ENCODE peak calls at places on chromosome X, in nine cellular contexts. One of them, this sample, is unnamed.
A peak's percentile ranks its signal among the peaks of the same experiment; 100 is the strongest.

GRCh38 chrX:43882294-43882681 is at the start of gene MAOB:
- DNase-seq in CD8-positive, alpha-beta memory T cell: no peak
- DNase-seq in heart right ventricle: peak; percentile 62
- DNase-seq in activated B cell treated with CpG ODN at 0.5 μM for 24 hours: no peak
- DNase-seq in naive thymus-derived CD8-positive, alpha-beta T cell: peak; percentile 18
- DNase-seq in activated CD8-positive, alpha-beta memory T cell treated with anti-CD3 and anti-CD28 coated beads for 48 hours: no peak
- DNase-seq in breast epithelium: no peak
- DNase-seq in M059J: peak; percentile 19
- DNase-seq in NCI-H2081: no peak
- DNase-seq in this sample: no peak

GRCh38 chrX:136195247-136195646 is 47.9 kb downstream of the FHL1 start:
- DNase-seq in activated B cell treated with CpG ODN at 0.5 μM for 24 hours: no peak
- DNase-seq in breast epithelium: no peak
- DNase-seq in naive thymus-derived CD8-positive, alpha-beta T cell: no peak
- DNase-seq in M059J: no peak
- DNase-seq in CD8-positive, alpha-beta memory T cell: no peak
- DNase-seq in NCI-H2081: no peak
- DNase-seq in activated CD8-positive, alpha-beta memory T cell treated with anti-CD3 and anti-CD28 coated beads for 48 hours: no peak
- DNase-seq in heart right ventricle: no peak
- DNase-seq in this sample: no peak

GRCh38 chrX:75957107-75957610 is 172.1 kb upstream of the MAGEE2 start:
- DNase-seq in CD8-positive, alpha-beta memory T cell: no peak
- DNase-seq in breast epithelium: no peak
- DNase-seq in naive thymus-derived CD8-positive, alpha-beta T cell: no peak
- DNase-seq in activated CD8-positive, alpha-beta memory T cell treated with anti-CD3 and anti-CD28 coated beads for 48 hours: no peak
- DNase-seq in NCI-H2081: no peak
- DNase-seq in activated B cell treated with CpG ODN at 0.5 μM for 24 hours: no peak
- DNase-seq in heart right ventricle: no peak
- DNase-seq in M059J: no peak
- DNase-seq in this sample: no peak

GRCh38 chrX:37958493-37959211 is 47.7 kb upstream of the SYTL5 start:
- DNase-seq in CD8-positive, alpha-beta memory T cell: no peak
- DNase-seq in M059J: peak; percentile 65
- DNase-seq in activated CD8-positive, alpha-beta memory T cell treated with anti-CD3 and anti-CD28 coated beads for 48 hours: no peak
- DNase-seq in breast epithelium: no peak
- DNase-seq in naive thymus-derived CD8-positive, alpha-beta T cell: no peak
- DNase-seq in heart right ventricle: no peak
- DNase-seq in NCI-H2081: no peak
- DNase-seq in activated B cell treated with CpG ODN at 0.5 μM for 24 hours: no peak
- DNase-seq in this sample: no peak

GRCh38 chrX:151694661-151695582 is at the start of gene PRRG3:
- DNase-seq in naive thymus-derived CD8-positive, alpha-beta T cell: no peak
- DNase-seq in activated CD8-positive, alpha-beta memory T cell treated with anti-CD3 and anti-CD28 coated beads for 48 hours: no peak
- DNase-seq in NCI-H2081: no peak
- DNase-seq in breast epithelium: no peak
- DNase-seq in heart right ventricle: peak; percentile 24
- DNase-seq in M059J: no peak
- DNase-seq in activated B cell treated with CpG ODN at 0.5 μM for 24 hours: no peak
- DNase-seq in CD8-positive, alpha-beta memory T cell: no peak
- DNase-seq in this sample: no peak

GRCh38 chrX:6266041-6266440 is 37.4 kb upstream of the NLGN4X start:
- DNase-seq in M059J: no peak
- DNase-seq in activated B cell treated with CpG ODN at 0.5 μM for 24 hours: no peak
- DNase-seq in breast epithelium: no peak
- DNase-seq in NCI-H2081: no peak
- DNase-seq in activated CD8-positive, alpha-beta memory T cell treated with anti-CD3 and anti-CD28 coated beads for 48 hours: no peak
- DNase-seq in CD8-positive, alpha-beta memory T cell: no peak
- DNase-seq in naive thymus-derived CD8-positive, alpha-beta T cell: no peak
- DNase-seq in heart right ventricle: no peak
- DNase-seq in this sample: no peak

GRCh38 chrX:16882702-16883486 is 12.7 kb upstream of the RBBP7 start:
- DNase-seq in CD8-positive, alpha-beta memory T cell: peak; percentile 76
- DNase-seq in M059J: peak; percentile 68
- DNase-seq in breast epithelium: peak; percentile 53
- DNase-seq in naive thymus-derived CD8-positive, alpha-beta T cell: peak; percentile 63
- DNase-seq in activated CD8-positive, alpha-beta memory T cell treated with anti-CD3 and anti-CD28 coated beads for 48 hours: peak; percentile 28
- DNase-seq in activated B cell treated with CpG ODN at 0.5 μM for 24 hours: peak; percentile 47
- DNase-seq in heart right ventricle: peak; percentile 55
- DNase-seq in NCI-H2081: peak; percentile 88
- DNase-seq in this sample: peak; percentile 56

GRCh38 chrX:129632443-129632842 is 22.3 kb downstream of the APLN start:
- DNase-seq in breast epithelium: no peak
- DNase-seq in naive thymus-derived CD8-positive, alpha-beta T cell: no peak
- DNase-seq in CD8-positive, alpha-beta memory T cell: no peak
- DNase-seq in activated B cell treated with CpG ODN at 0.5 μM for 24 hours: no peak
- DNase-seq in heart right ventricle: no peak
- DNase-seq in NCI-H2081: no peak
- DNase-seq in M059J: peak; percentile 33
- DNase-seq in activated CD8-positive, alpha-beta memory T cell treated with anti-CD3 and anti-CD28 coated beads for 48 hours: no peak
- DNase-seq in this sample: no peak

GRCh38 chrX:21996872-21997271 is 35.3 kb upstream of the PHEX start:
- DNase-seq in CD8-positive, alpha-beta memory T cell: no peak
- DNase-seq in naive thymus-derived CD8-positive, alpha-beta T cell: no peak
- DNase-seq in breast epithelium: no peak
- DNase-seq in activated CD8-positive, alpha-beta memory T cell treated with anti-CD3 and anti-CD28 coated beads for 48 hours: no peak
- DNase-seq in heart right ventricle: no peak
- DNase-seq in M059J: no peak
- DNase-seq in activated B cell treated with CpG ODN at 0.5 μM for 24 hours: no peak
- DNase-seq in NCI-H2081: no peak
- DNase-seq in this sample: no peak

GRCh38 chrX:7316280-7316679 is 168.3 kb upstream of the PUDP start:
- DNase-seq in activated B cell treated with CpG ODN at 0.5 μM for 24 hours: no peak
- DNase-seq in heart right ventricle: no peak
- DNase-seq in naive thymus-derived CD8-positive, alpha-beta T cell: no peak
- DNase-seq in NCI-H2081: no peak
- DNase-seq in activated CD8-positive, alpha-beta memory T cell treated with anti-CD3 and anti-CD28 coated beads for 48 hours: no peak
- DNase-seq in M059J: peak; percentile 12
- DNase-seq in CD8-positive, alpha-beta memory T cell: no peak
- DNase-seq in breast epithelium: no peak
- DNase-seq in this sample: no peak

GRCh38 chrX:68708503-68709290 is 61.2 kb downstream of the STARD8 start:
- DNase-seq in M059J: peak; percentile 69
- DNase-seq in breast epithelium: no peak
- DNase-seq in naive thymus-derived CD8-positive, alpha-beta T cell: no peak
- DNase-seq in activated B cell treated with CpG ODN at 0.5 μM for 24 hours: no peak
- DNase-seq in NCI-H2081: no peak
- DNase-seq in CD8-positive, alpha-beta memory T cell: no peak
- DNase-seq in activated CD8-positive, alpha-beta memory T cell treated with anti-CD3 and anti-CD28 coated beads for 48 hours: no peak
- DNase-seq in heart right ventricle: no peak
- DNase-seq in this sample: no peak

GRCh38 chrX:144219035-144219434 is 335.2 kb downstream of the UBE2NL start:
- DNase-seq in NCI-H2081: no peak
- DNase-seq in breast epithelium: no peak
- DNase-seq in naive thymus-derived CD8-positive, alpha-beta T cell: no peak
- DNase-seq in activated B cell treated with CpG ODN at 0.5 μM for 24 hours: no peak
- DNase-seq in M059J: no peak
- DNase-seq in heart right ventricle: no peak
- DNase-seq in activated CD8-positive, alpha-beta memory T cell treated with anti-CD3 and anti-CD28 coated beads for 48 hours: no peak
- DNase-seq in CD8-positive, alpha-beta memory T cell: no peak
- DNase-seq in this sample: peak; percentile 32

GRCh38 chrX:149495573-149496071 is 9.5 kb downstream of the IDS start:
- DNase-seq in activated B cell treated with CpG ODN at 0.5 μM for 24 hours: no peak
- DNase-seq in naive thymus-derived CD8-positive, alpha-beta T cell: no peak
- DNase-seq in CD8-positive, alpha-beta memory T cell: no peak
- DNase-seq in M059J: peak; percentile 97
- DNase-seq in heart right ventricle: no peak
- DNase-seq in NCI-H2081: no peak
- DNase-seq in activated CD8-positive, alpha-beta memory T cell treated with anti-CD3 and anti-CD28 coated beads for 48 hours: no peak
- DNase-seq in breast epithelium: no peak
- DNase-seq in this sample: no peak

GRCh38 chrX:134547047-134547679 is 87.2 kb downstream of the HPRT1 start:
- DNase-seq in activated CD8-positive, alpha-beta memory T cell treated with anti-CD3 and anti-CD28 coated beads for 48 hours: no peak
- DNase-seq in heart right ventricle: no peak
- DNase-seq in breast epithelium: no peak
- DNase-seq in M059J: no peak
- DNase-seq in naive thymus-derived CD8-positive, alpha-beta T cell: no peak
- DNase-seq in CD8-positive, alpha-beta memory T cell: no peak
- DNase-seq in activated B cell treated with CpG ODN at 0.5 μM for 24 hours: no peak
- DNase-seq in NCI-H2081: no peak
- DNase-seq in this sample: no peak

GRCh38 chrX:110420771-110421498 is 62.3 kb downstream of the RTL9 start:
- DNase-seq in breast epithelium: no peak
- DNase-seq in M059J: peak; percentile 41
- DNase-seq in CD8-positive, alpha-beta memory T cell: no peak
- DNase-seq in activated CD8-positive, alpha-beta memory T cell treated with anti-CD3 and anti-CD28 coated beads for 48 hours: no peak
- DNase-seq in NCI-H2081: peak; percentile 28
- DNase-seq in activated B cell treated with CpG ODN at 0.5 μM for 24 hours: no peak
- DNase-seq in heart right ventricle: no peak
- DNase-seq in naive thymus-derived CD8-positive, alpha-beta T cell: no peak
- DNase-seq in this sample: no peak

GRCh38 chrX:333611-334311 is 15.2 kb upstream of the GTPBP6 start:
- DNase-seq in activated B cell treated with CpG ODN at 0.5 μM for 24 hours: no peak
- DNase-seq in activated CD8-positive, alpha-beta memory T cell treated with anti-CD3 and anti-CD28 coated beads for 48 hours: no peak
- DNase-seq in heart right ventricle: no peak
- DNase-seq in CD8-positive, alpha-beta memory T cell: peak; percentile 42
- DNase-seq in naive thymus-derived CD8-positive, alpha-beta T cell: no peak
- DNase-seq in breast epithelium: no peak
- DNase-seq in NCI-H2081: no peak
- DNase-seq in M059J: no peak
- DNase-seq in this sample: no peak

GRCh38 chrX:108464604-108465003 is 25.0 kb downstream of the COL4A5 start:
- DNase-seq in heart right ventricle: no peak
- DNase-seq in naive thymus-derived CD8-positive, alpha-beta T cell: no peak
- DNase-seq in activated B cell treated with CpG ODN at 0.5 μM for 24 hours: no peak
- DNase-seq in activated CD8-positive, alpha-beta memory T cell treated with anti-CD3 and anti-CD28 coated beads for 48 hours: no peak
- DNase-seq in CD8-positive, alpha-beta memory T cell: no peak
- DNase-seq in NCI-H2081: no peak
- DNase-seq in breast epithelium: no peak
- DNase-seq in M059J: peak; percentile 12
- DNase-seq in this sample: no peak

GRCh38 chrX:9644335-9644734 is 121.3 kb downstream of the GPR143 start:
- DNase-seq in activated CD8-positive, alpha-beta memory T cell treated with anti-CD3 and anti-CD28 coated beads for 48 hours: no peak
- DNase-seq in M059J: no peak
- DNase-seq in activated B cell treated with CpG ODN at 0.5 μM for 24 hours: peak; percentile 16
- DNase-seq in CD8-positive, alpha-beta memory T cell: peak; percentile 64
- DNase-seq in naive thymus-derived CD8-positive, alpha-beta T cell: peak; percentile 65
- DNase-seq in NCI-H2081: no peak
- DNase-seq in heart right ventricle: no peak
- DNase-seq in breast epithelium: no peak
- DNase-seq in this sample: no peak

GRCh38 chrX:70449457-70449966 is 4.9 kb downstream of the DLG3 start:
- DNase-seq in activated B cell treated with CpG ODN at 0.5 μM for 24 hours: no peak
- DNase-seq in CD8-positive, alpha-beta memory T cell: no peak
- DNase-seq in breast epithelium: no peak
- DNase-seq in naive thymus-derived CD8-positive, alpha-beta T cell: no peak
- DNase-seq in activated CD8-positive, alpha-beta memory T cell treated with anti-CD3 and anti-CD28 coated beads for 48 hours: no peak
- DNase-seq in NCI-H2081: no peak
- DNase-seq in M059J: no peak
- DNase-seq in heart right ventricle: no peak
- DNase-seq in this sample: no peak

GRCh38 chrX:146186540-146186939 is 368.9 kb downstream of the SLITRK2 start:
- DNase-seq in activated CD8-positive, alpha-beta memory T cell treated with anti-CD3 and anti-CD28 coated beads for 48 hours: no peak
- DNase-seq in CD8-positive, alpha-beta memory T cell: no peak
- DNase-seq in heart right ventricle: peak; percentile 9
- DNase-seq in naive thymus-derived CD8-positive, alpha-beta T cell: no peak
- DNase-seq in NCI-H2081: no peak
- DNase-seq in M059J: no peak
- DNase-seq in breast epithelium: no peak
- DNase-seq in activated B cell treated with CpG ODN at 0.5 μM for 24 hours: no peak
- DNase-seq in this sample: no peak

GRCh38 chrX:39975094-39975865 is 122.5 kb downstream of the BCOR start:
- DNase-seq in CD8-positive, alpha-beta memory T cell: no peak
- DNase-seq in heart right ventricle: no peak
- DNase-seq in breast epithelium: peak; percentile 63
- DNase-seq in activated B cell treated with CpG ODN at 0.5 μM for 24 hours: no peak
- DNase-seq in M059J: peak; percentile 82
- DNase-seq in naive thymus-derived CD8-positive, alpha-beta T cell: no peak
- DNase-seq in NCI-H2081: peak; percentile 53
- DNase-seq in activated CD8-positive, alpha-beta memory T cell treated with anti-CD3 and anti-CD28 coated beads for 48 hours: no peak
- DNase-seq in this sample: no peak

GRCh38 chrX:43349363-43349762 is 306.7 kb upstream of the MAOA start:
- DNase-seq in activated CD8-positive, alpha-beta memory T cell treated with anti-CD3 and anti-CD28 coated beads for 48 hours: no peak
- DNase-seq in breast epithelium: no peak
- DNase-seq in NCI-H2081: peak; percentile 40
- DNase-seq in heart right ventricle: no peak
- DNase-seq in naive thymus-derived CD8-positive, alpha-beta T cell: peak; percentile 17
- DNase-seq in M059J: peak; percentile 24
- DNase-seq in CD8-positive, alpha-beta memory T cell: peak; percentile 47
- DNase-seq in activated B cell treated with CpG ODN at 0.5 μM for 24 hours: no peak
- DNase-seq in this sample: peak; percentile 30

GRCh38 chrX:129718701-129719100 is 20.1 kb upstream of the XPNPEP2 start:
- DNase-seq in activated CD8-positive, alpha-beta memory T cell treated with anti-CD3 and anti-CD28 coated beads for 48 hours: no peak
- DNase-seq in NCI-H2081: no peak
- DNase-seq in M059J: no peak
- DNase-seq in breast epithelium: no peak
- DNase-seq in heart right ventricle: no peak
- DNase-seq in activated B cell treated with CpG ODN at 0.5 μM for 24 hours: no peak
- DNase-seq in CD8-positive, alpha-beta memory T cell: no peak
- DNase-seq in naive thymus-derived CD8-positive, alpha-beta T cell: no peak
- DNase-seq in this sample: no peak

GRCh38 chrX:111003118-111003517 is 92.9 kb upstream of the PAK3 start:
- DNase-seq in activated B cell treated with CpG ODN at 0.5 μM for 24 hours: no peak
- DNase-seq in NCI-H2081: no peak
- DNase-seq in M059J: no peak
- DNase-seq in heart right ventricle: no peak
- DNase-seq in breast epithelium: no peak
- DNase-seq in naive thymus-derived CD8-positive, alpha-beta T cell: no peak
- DNase-seq in CD8-positive, alpha-beta memory T cell: no peak
- DNase-seq in activated CD8-positive, alpha-beta memory T cell treated with anti-CD3 and anti-CD28 coated beads for 48 hours: no peak
- DNase-seq in this sample: no peak

GRCh38 chrX:23792861-23793553 is 10.0 kb downstream of the SAT1 start:
- DNase-seq in activated CD8-positive, alpha-beta memory T cell treated with anti-CD3 and anti-CD28 coated beads for 48 hours: no peak
- DNase-seq in NCI-H2081: peak; percentile 75
- DNase-seq in CD8-positive, alpha-beta memory T cell: no peak
- DNase-seq in activated B cell treated with CpG ODN at 0.5 μM for 24 hours: no peak
- DNase-seq in M059J: no peak
- DNase-seq in heart right ventricle: no peak
- DNase-seq in naive thymus-derived CD8-positive, alpha-beta T cell: no peak
- DNase-seq in breast epithelium: no peak
- DNase-seq in this sample: peak; percentile 38

This sample was measured in lung.